ENCODE peak calls at places on chromosomes 11 and 22, in four cellular contexts. L, W, D and O are unnamed samples. For H3K4me1, the result is how much of the 10 kb centered on the place peaks cover.

GRCh38 chr22:49736538-49736937 is 91.1 kb downstream of the BRD1 start:
- DNase-seq in W (no peak), L (no peak), D (no peak), O (no peak)

GRCh38 chr11:132022718-132023117 is 652.3 kb downstream of the NTM start:
- DNase-seq in D (no peak), W (no peak), L (no peak), O (no peak)

GRCh38 chr22:50269573-50270301 is 443 bp downstream of the MAPK11 start:
- DNase-seq in W (peak), L (no peak), D (peak), O (peak)

GRCh38 chr11:33195391-33196190 is 34.3 kb upstream of the CSTF3 start:
- DNase-seq in W (no peak), D (no peak), L (no peak), O (no peak)

GRCh38 chr11:5691963-5692358 is 2.4 kb downstream of the TRIM22 start:
- DNase-seq in W (no peak), L (no peak), D (no peak), O (no peak)

GRCh38 chr22:49983148-49984042 is 22.8 kb downstream of the PIM3 start:
- DNase-seq in W (no peak), L (no peak), D (no peak), O (peak)

GRCh38 chr11:46003647-46004046 is 81.2 kb downstream of the LARGE2 start:
- DNase-seq in D (no peak), W (no peak), L (no peak), O (no peak)

GRCh38 chr11:82998697-82999096 is 73.0 kb downstream of the RAB30 start:
- DNase-seq in W (no peak), D (no peak), L (no peak), O (no peak)

GRCh38 chr22:19228174-19228573 is 49.6 kb upstream of the SLC25A1 start:
- DNase-seq in D (no peak), W (no peak), L (no peak), O (no peak)

GRCh38 chr11:125163431-125164011 is 1.0 kb upstream of the PKNOX2 start:
- DNase-seq in D (no peak), L (no peak), W (no peak), O (no peak)

GRCh38 chr22:23804781-23805291 is 18.1 kb downstream of the SMARCB1 start:
- DNase-seq in W (no peak), L (no peak), D (no peak), O (no peak)

GRCh38 chr11:128271401-128271800 is 316.0 kb downstream of the ETS1 start:
- DNase-seq in L (no peak), W (no peak), D (no peak), O (no peak)

GRCh38 chr11:46930089-46930488 is 6.5 kb upstream of the CSTPP1 start:
- DNase-seq in W (no peak), L (no peak), D (no peak), O (no peak)

GRCh38 chr11:64743591-64744543 is at the start of gene RASGRP2:
- DNase-seq in D (peak), L (peak), W (peak), O (peak)

GRCh38 chr11:96001037-96001436 is 77.1 kb upstream of the MTMR2 start:
- DNase-seq in L (peak), W (no peak), D (peak), O (peak)

GRCh38 chr11:10438451-10438850 is 16.6 kb upstream of the AMPD3 start:
- DNase-seq in L (no peak), D (no peak), W (no peak), O (no peak)

GRCh38 chr22:48871176-48871840 is 956.4 kb downstream of the BRD1 start:
- DNase-seq in W (no peak), L (no peak), D (no peak), O (no peak)

GRCh38 chr11:3155691-3156258 is 9.3 kb downstream of the OSBPL5 start:
- DNase-seq in D (no peak), W (no peak), L (no peak), O (no peak)

GRCh38 chr11:69202511-69203221 is 46.9 kb downstream of the SMIM38 start:
- DNase-seq in L (no peak), D (no peak), W (no peak), O (no peak)

GRCh38 chr11:8338138-8338537 is 74.5 kb upstream of the LMO1 start:
- DNase-seq in D (peak), L (peak), W (no peak), O (no peak)

GRCh38 chr22:42581762-42582716 is 28.3 kb downstream of the SERHL2 start:
- DNase-seq in W (peak), L (peak), D (peak), O (peak)

GRCh38 chr22:44578115-44578457 is 80.1 kb upstream of the RTL6 start:
- DNase-seq in W (no peak), L (peak), D (no peak), O (no peak)

GRCh38 chr22:49359061-49359460 is 468.6 kb downstream of the BRD1 start:
- DNase-seq in D (no peak), L (no peak), W (no peak), O (no peak)

GRCh38 chr11:60700689-60701508 is 1.5 kb downstream of the MS4A8 start:
- DNase-seq in W (no peak), D (no peak), L (no peak), O (no peak)

GRCh38 chr22:40009953-40010751 is 15.4 kb downstream of the FAM83F start:
- DNase-seq in W (no peak), D (no peak), L (no peak), O (no peak)

GRCh38 chr11:100793525-100793924 is 106.4 kb downstream of the ARHGAP42 start:
- DNase-seq in W (no peak), L (no peak), D (no peak), O (no peak)

GRCh38 chr11:100791103-100791502 is 104.0 kb downstream of the ARHGAP42 start:
- DNase-seq in D (no peak), L (no peak), W (no peak), O (no peak)

GRCh38 chr11:100789500-100789899 is 102.4 kb downstream of the ARHGAP42 start:
- DNase-seq in W (no peak), L (peak), D (peak), O (peak)

GRCh38 chr11:100790073-100790472 is 103.0 kb downstream of the ARHGAP42 start:
- DNase-seq in L (no peak), D (no peak), W (no peak), O (no peak)

DNA sequence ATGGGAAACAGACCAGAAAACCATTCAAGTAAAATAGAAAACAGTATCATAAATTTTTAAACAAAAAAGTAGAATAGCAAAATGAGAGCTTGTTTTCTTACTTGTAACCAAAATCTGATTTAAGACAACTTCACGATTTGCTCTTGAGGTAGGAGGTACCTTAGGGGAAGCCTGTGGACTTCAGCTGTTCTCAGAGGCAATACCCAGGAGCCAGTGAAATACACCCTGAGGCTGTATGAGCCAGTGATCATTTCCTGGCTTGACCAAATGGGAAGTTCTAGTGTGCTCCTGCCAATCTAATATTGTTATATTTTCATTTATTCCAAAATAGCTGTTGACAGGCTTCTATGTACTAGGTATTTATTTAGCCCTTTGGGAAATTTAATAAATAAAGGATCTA is 104.8 kb downstream of the ARHGAP42 start:
- DNase-seq in D (no peak), L (no peak), W (no peak), O (no peak)
- H3K4me1 ChIP-seq in D (under half), L (under half), W (under half), O (under half)

GRCh38 chr11:283405-284080 is 5.3 kb downstream of the NLRP6 start:
- DNase-seq in W (no peak), D (peak), L (no peak), O (no peak)

GRCh38 chr11:285894-286220 is 3.1 kb upstream of the PGGHG start:
- DNase-seq in W (no peak), D (peak), L (peak), O (no peak)

GRCh38 chr11:282630-283360 is 4.6 kb downstream of the NLRP6 start:
- DNase-seq in L (no peak), W (no peak), D (peak), O (peak)

GRCh38 chr11:285021-285893 is 3.7 kb upstream of the PGGHG start:
- DNase-seq in L (peak), W (no peak), D (peak), O (peak)

GRCh38 chr11:284081-285020 is 4.6 kb upstream of the PGGHG start:
- DNase-seq in D (peak), W (no peak), L (peak), O (peak)
- H3K4me1 ChIP-seq in D (under half), W (under half), L (under half), O (under half)

DNA sequence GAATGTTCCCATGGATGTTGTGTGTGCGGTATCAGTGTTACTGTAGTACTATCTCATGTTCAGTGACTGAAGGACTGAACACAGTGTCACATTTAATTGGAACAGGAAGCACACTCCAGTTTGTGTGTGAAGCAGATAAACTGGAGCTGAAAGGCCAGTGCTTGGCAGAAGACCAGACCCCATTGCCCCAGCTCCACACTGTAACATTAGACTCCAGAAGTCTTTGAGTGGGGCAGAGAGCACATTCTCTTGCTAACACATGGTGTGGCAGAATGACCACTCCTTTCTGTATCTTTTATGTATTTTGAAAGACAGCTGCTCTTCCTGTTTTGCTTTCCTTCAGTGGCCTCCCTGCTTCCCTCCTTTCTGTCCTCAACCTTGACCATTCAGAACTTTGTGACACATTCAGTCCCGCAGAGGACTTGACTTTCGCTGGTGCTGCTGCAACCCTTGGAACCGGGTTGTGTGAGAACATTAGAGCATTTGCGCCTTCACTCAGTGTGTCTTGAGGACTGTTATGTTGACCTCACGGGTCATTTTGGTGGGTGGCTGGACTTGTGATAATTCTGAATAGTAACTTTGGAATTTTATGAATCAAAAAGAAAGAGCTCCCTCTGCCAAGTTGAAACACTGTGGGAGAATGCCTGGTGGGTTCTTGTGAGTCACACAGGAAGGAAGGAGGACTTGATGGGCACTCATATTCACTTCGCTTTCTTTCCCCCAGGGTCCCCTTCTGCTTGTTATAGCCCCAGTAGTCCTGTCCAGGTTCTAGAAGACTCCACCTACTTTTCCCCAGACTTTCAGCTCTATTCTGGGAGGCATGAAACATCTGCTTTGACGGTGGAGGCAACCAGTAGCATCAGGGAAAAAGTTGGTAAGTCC is 26.4 kb downstream of the AMOTL1 start:
- DNase-seq in L (peak), D (peak), W (no peak), O (peak)
- H3K4me1 ChIP-seq in L (under half), D (under half), W (under half), O (under half)

GRCh38 chr11:86484164-86484794 is 109.6 kb downstream of the CCDC81 start:
- DNase-seq in L (peak), D (peak), W (no peak), O (peak)

GRCh38 chr11:86482684-86483083 is 108.0 kb downstream of the CCDC81 start:
- DNase-seq in L (no peak), D (no peak), W (no peak), O (no peak)

GRCh38 chr11:86483591-86484163 is 109.0 kb downstream of the CCDC81 start:
- DNase-seq in L (peak), W (no peak), D (no peak), O (peak)

GRCh38 chr11:86478348-86478747 is 103.7 kb downstream of the CCDC81 start:
- DNase-seq in L (no peak), D (no peak), W (no peak), O (no peak)

GRCh38 chr11:86481399-86481798 is 106.7 kb downstream of the CCDC81 start:
- DNase-seq in W (no peak), L (no peak), D (no peak), O (no peak)
- H3K4me1 ChIP-seq in W (under half), L (under half), D (under half), O (under half)